ENCODE peak calls at places on chromosomes 12 and 14, in six cellular contexts. J, X, O, R, E and K are unnamed samples. For H3K36me3, the result is how much of the 10 kb centered on the place peaks cover.

GRCh38 chr12:98062464-98063245 is 452.7 kb upstream of the TMPO start:
- DNase-seq in J (no peak), X (no peak), O (no peak), R (no peak), E (no peak), K (no peak)

GRCh38 chr14:95786566-95786965 is 72.6 kb upstream of the TCL1A start:
- DNase-seq in J (no peak), X (no peak), O (no peak), R (no peak), E (no peak), K (no peak)

GRCh38 chr12:41304526-41304925 is 116.4 kb downstream of the PDZRN4 start:
- DNase-seq in J (no peak), X (no peak), O (no peak), R (no peak), E (no peak), K (no peak)

GRCh38 chr12:7121324-7121723 is 7.4 kb downstream of the RBP5 start:
- DNase-seq in J (no peak), X (no peak), O (no peak), R (no peak), E (no peak), K (no peak)

GRCh38 chr12:101235686-101236085 is 25.6 kb upstream of the SLC5A8 start:
- DNase-seq in J (no peak), X (no peak), O (no peak), R (no peak), E (no peak), K (no peak)

GRCh38 chr12:92002195-92002649 is 143.4 kb downstream of the BTG1 start:
- DNase-seq in J (no peak), X (no peak), O (no peak), R (no peak), E (no peak), K (no peak)

GRCh38 chr12:26018926-26019325 is 60.4 kb downstream of the RASSF8 start:
- DNase-seq in J (no peak), X (no peak), O (no peak), R (no peak), E (no peak), K (no peak)

GRCh38 chr14:74514471-74514932 is 20.9 kb downstream of the ISCA2 start:
- DNase-seq in J (no peak), X (peak), O (no peak), R (no peak), E (no peak), K (peak)

GRCh38 chr12:66571361-66571760 is 107.5 kb downstream of the GRIP1 start:
- DNase-seq in J (no peak), X (no peak), O (no peak), R (no peak), E (no peak), K (no peak)

GRCh38 chr14:101815994-101816393 is 54.5 kb downstream of the PPP2R5C start:
- DNase-seq in J (no peak), X (no peak), O (no peak), R (no peak), E (no peak), K (no peak)

GRCh38 chr12:111093428-111094142 is 173.2 kb upstream of the MYL2 start:
- DNase-seq in J (no peak), X (no peak), O (no peak), R (no peak), E (no peak), K (no peak)

GRCh38 chr14:48304729-48305128 is 629.3 kb upstream of the MDGA2 start:
- DNase-seq in J (no peak), X (no peak), O (no peak), R (no peak), E (no peak), K (no peak)

GRCh38 chr12:2248087-2248900 is 195.5 kb downstream of the CACNA1C start:
- DNase-seq in J (no peak), X (no peak), O (no peak), R (no peak), E (no peak), K (no peak)

GRCh38 chr12:123033392-123034021 is 53.0 kb downstream of the ARL6IP4 start:
- DNase-seq in J (no peak), X (no peak), O (no peak), R (no peak), E (no peak), K (no peak)

GRCh38 chr12:101436146-101436545 is 28.6 kb upstream of the ARL1 start:
- DNase-seq in J (no peak), X (no peak), O (no peak), R (no peak), E (no peak), K (no peak)

GRCh38 chr12:84793558-84794367 is 118.8 kb downstream of the SLC6A15 start:
- DNase-seq in J (no peak), X (no peak), O (no peak), R (peak), E (peak), K (no peak)

GRCh38 chr12:93790472-93791152 is 113.4 kb downstream of the CRADD start:
- DNase-seq in J (no peak), X (no peak), O (peak), R (no peak), E (no peak), K (no peak)

DNA sequence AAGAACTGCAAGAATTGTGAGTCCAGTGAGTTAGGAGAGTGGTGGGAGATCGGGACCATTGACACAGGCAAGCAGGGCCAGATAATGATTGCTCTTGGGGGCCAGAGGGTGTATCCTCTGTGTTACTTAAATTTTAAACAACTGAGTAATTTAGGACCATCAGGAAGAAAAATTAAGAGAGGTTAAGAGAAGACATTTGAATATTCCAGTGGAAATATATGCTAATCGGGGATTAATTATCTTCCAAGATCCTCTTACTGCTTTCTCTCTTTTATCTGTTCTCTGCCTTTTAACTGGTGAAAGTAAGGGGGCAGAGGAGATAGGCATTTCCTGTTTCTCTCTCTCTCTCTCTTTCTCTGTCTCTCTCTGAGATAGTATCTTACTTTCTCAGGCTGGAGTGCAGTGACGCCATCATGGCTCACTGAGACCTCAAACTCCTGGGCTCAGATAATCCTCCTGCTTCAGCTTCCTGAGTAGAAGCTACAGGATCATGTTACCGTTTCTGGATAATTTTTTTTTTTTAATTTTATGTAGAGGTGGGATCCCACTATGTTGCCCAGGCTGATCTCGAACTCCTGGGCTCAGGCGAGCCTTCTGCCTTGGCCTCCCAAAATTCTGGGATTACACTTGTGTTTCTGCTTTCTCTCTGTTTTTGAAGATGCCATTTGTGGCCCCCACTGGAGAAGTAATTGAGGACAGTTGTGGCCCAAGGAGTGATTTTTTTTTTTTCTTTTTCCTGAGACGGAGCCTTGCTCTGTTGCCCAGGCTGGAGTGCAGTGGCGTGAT is 85.1 kb downstream of the DIP2B start:
- DNase-seq in J (no peak), X (no peak), O (no peak), R (no peak), E (no peak), K (no peak)
- H3K27ac ChIP-seq in J (no peak), X (no peak), O (peak), R (no peak), E (no peak), K (no peak)

DNA sequence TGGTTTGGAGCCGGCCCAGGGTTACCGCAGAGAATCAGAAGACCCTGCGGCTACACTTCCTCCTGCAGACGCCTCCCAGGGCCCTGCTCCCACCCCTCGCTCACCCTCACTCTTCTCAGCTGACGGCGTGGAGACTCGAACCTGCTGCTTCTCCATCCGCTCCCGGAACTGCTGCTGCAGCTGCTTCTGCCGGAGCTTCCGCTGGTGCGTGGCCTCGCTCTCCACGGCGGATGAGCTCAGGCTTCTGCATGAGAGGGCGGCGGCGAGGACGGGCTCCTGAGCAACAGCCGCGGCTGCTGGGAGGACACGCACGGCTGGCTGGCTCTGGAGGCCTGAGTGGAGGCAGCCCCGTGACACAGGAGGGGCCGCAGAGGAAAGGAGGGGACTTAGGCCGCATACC is 33.3 kb downstream of the RAD52 start:
- DNase-seq in J (no peak), X (peak), O (no peak), R (peak), E (peak), K (no peak)
- H3K36me3 ChIP-seq in J (under half), X (half or more), O (half or more), R (under half), E (half or more), K (half or more)

GRCh38 chr14:49951946-49952345 is 59.1 kb downstream of the ARF6 start:
- DNase-seq in J (no peak), X (peak), O (peak), R (no peak), E (no peak), K (no peak)

GRCh38 chr14:49946320-49947141 is 53.6 kb downstream of the ARF6 start:
- DNase-seq in J (no peak), X (no peak), O (no peak), R (no peak), E (no peak), K (no peak)

GRCh38 chr14:49954171-49954631 is 61.3 kb downstream of the ARF6 start:
- DNase-seq in J (no peak), X (peak), O (peak), R (no peak), E (no peak), K (no peak)

GRCh38 chr14:49953196-49953595 is 60.3 kb downstream of the ARF6 start:
- DNase-seq in J (no peak), X (peak), O (peak), R (no peak), E (no peak), K (no peak)

GRCh38 chr14:49950275-49951250 is 57.7 kb downstream of the ARF6 start:
- DNase-seq in J (no peak), X (no peak), O (peak), R (no peak), E (no peak), K (no peak)
- H3K4me3 ChIP-seq in J (no peak), X (no peak), O (peak), R (no peak), E (no peak), K (no peak)

GRCh38 chr12:68894276-68894855 is 38.6 kb downstream of the CPM start:
- DNase-seq in J (no peak), X (no peak), O (no peak), R (no peak), E (no peak), K (no peak)
- H3K27ac ChIP-seq in J (no peak), X (no peak), O (no peak), R (no peak), E (no peak), K (no peak)

DNA sequence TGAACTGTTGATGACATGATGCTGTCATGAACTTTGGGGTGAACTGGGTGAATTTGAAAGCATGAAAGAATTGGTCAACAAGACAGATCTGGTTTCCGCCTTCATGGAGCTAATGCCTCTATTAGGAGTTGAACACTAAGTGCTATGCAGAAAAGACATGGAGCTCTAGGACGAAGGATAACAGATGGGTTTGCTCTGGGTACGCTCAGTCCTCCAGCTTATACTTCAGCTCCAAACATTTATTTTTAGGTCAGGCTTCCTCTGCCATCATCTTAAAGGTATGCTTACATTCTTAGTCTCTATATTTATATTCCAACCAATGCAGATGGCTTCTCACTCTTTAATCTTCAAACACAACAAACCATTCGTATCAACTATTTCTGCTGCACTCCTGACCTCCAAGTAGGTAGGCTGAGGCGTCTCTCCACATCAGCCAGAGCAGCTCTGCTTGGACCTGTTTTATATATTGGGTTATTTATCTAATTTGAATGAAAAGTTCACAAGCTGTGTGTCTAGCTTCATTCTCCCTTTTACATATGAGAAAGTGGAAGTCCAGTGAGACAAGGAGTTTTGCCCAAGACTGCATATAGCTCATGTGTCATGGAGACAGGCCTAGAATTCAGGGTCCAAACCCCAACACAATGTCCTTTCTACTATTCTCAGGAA is 226.3 kb downstream of the SPTSSA start:
- DNase-seq in J (no peak), X (no peak), O (no peak), R (no peak), E (no peak), K (no peak)
- H3K36me3 ChIP-seq in J (under half), X (under half), O (under half), R (under half), E (under half), K (under half)